ENCODE peak calls at places on chromosomes 11 and 22, in ten cellular contexts. I is K562, L is nephron progenitor cell, V is AG20443, J is DMS79 treated with DMSO at 0.1 percent for 48 hours, R is M059J, B is activated T-cell treated with anti-CD3 and anti-CD28 coated beads for 1 hour, S is small intestine, A is astrocyte, T is iPS DF 6.9. P is an unnamed sample.

GRCh38 chr11:7175007-7175406 is 76.7 kb upstream of the SYT9 start:
- DNase-seq in A (no peak), R (no peak), J (no peak), L (no peak), V (no peak), T (no peak), S (no peak), I (no peak), B (no peak), P (no peak)

GRCh38 chr11:120431633-120432032 is 79.9 kb upstream of the GRIK4 start:
- DNase-seq in A (peak; percentile 57), V (peak; percentile 63), R (peak; percentile 83), T (peak; percentile 9), J (no peak), L (no peak), B (no peak), S (no peak), I (peak; percentile 17), P (peak; percentile 41)

GRCh38 chr11:73956876-73957653 is 6.2 kb downstream of the DNAJB13 start:
- DNase-seq in T (no peak), S (no peak), I (no peak), L (no peak), B (no peak), A (no peak), J (peak; percentile 89), R (no peak), V (no peak), P (no peak)

GRCh38 chr22:20259336-20259705 is 8.8 kb downstream of the RTN4R start:
- DNase-seq in T (no peak), L (no peak), B (no peak), S (no peak), J (no peak), V (no peak), R (no peak), I (peak; percentile 66), A (no peak), P (no peak)

GRCh38 chr11:77146261-77147035 is 18.4 kb downstream of the MYO7A start:
- DNase-seq in V (no peak), T (no peak), A (no peak), B (no peak), L (no peak), R (no peak), J (no peak), S (no peak), I (no peak), P (no peak)

GRCh38 chr11:92838655-92839334 is 130.7 kb upstream of the MTNR1B start:
- DNase-seq in V (peak; percentile 10), B (no peak), T (peak; percentile 20), J (peak; percentile 52), R (no peak), I (no peak), L (peak; percentile 54), S (no peak), A (peak; percentile 9), P (no peak)

GRCh38 chr11:34214961-34215805 is 109.8 kb downstream of the NAT10 start:
- DNase-seq in J (no peak), I (no peak), V (peak; percentile 65), B (peak; percentile 19), A (peak; percentile 72), S (peak; percentile 68), R (peak; percentile 85), L (no peak), T (no peak), P (no peak)

GRCh38 chr11:8826145-8826786 is 84.7 kb upstream of the AKIP1 start:
- DNase-seq in L (peak; percentile 24), T (no peak), I (peak; percentile 38), V (peak; percentile 32), R (peak; percentile 71), B (no peak), J (no peak), S (no peak), A (peak; percentile 87), P (peak; percentile 47)

GRCh38 chr11:11818529-11819121 is 23.1 kb upstream of the USP47 start:
- DNase-seq in J (no peak), V (no peak), R (no peak), L (no peak), B (no peak), A (no peak), I (no peak), S (no peak), T (no peak), P (no peak)

GRCh38 chr11:131904756-131905155 is 534.3 kb downstream of the NTM start:
- DNase-seq in T (peak; percentile 57), L (no peak), R (no peak), B (no peak), S (no peak), I (no peak), V (no peak), J (no peak), A (no peak), P (no peak)

GRCh38 chr22:32475428-32476010 is 908 bp downstream of the FBXO7 start:
- DNase-seq in T (no peak), B (no peak), R (no peak), V (peak; percentile 36), I (no peak), L (peak; percentile 27), S (peak; percentile 51), A (no peak), J (no peak), P (peak; percentile 30)

P was measured in AG08396.